ENCODE peak calls at places on chromosomes 11 and 22, in six cellular contexts. V is mammary epithelial cell; A is fibroblast of pulmonary artery; F is naive thymus-derived CD4-positive, alpha-beta T cell; R is GM23248; P is right lobe of liver. Y is an unnamed sample.

GRCh38 chr11:22668005-22668796 is 1.8 kb downstream of the GAS2 start:
- DNase-seq in F (no peak), P (no peak), R (no peak), A (no peak), V (no peak), Y (no peak)

GRCh38 chr22:29043906-29044575 is 17.6 kb downstream of the C22orf31 start:
- DNase-seq in P (no peak), F (no peak), A (peak), R (peak), V (no peak), Y (peak)

GRCh38 chr11:4095509-4096230 is 1.1 kb downstream of the RRM1 start:
- DNase-seq in P (no peak), V (peak), F (no peak), A (peak), R (peak), Y (peak)

GRCh38 chr22:48288541-48288940 is 1526.1 kb downstream of the TBC1D22A start:
- DNase-seq in F (no peak), P (no peak), V (no peak), R (no peak), A (no peak), Y (no peak)

GRCh38 chr22:29509815-29510214 is 29.8 kb downstream of the NEFH start:
- DNase-seq in V (no peak), A (no peak), F (no peak), P (no peak), R (no peak), Y (no peak)

GRCh38 chr22:19943665-19944026 is 2.0 kb upstream of the TXNRD2 start:
- DNase-seq in P (no peak), A (peak), R (peak), V (no peak), F (no peak), Y (no peak)

GRCh38 chr11:12245091-12245490 is 132.3 kb upstream of the PARVA start:
- DNase-seq in R (peak), F (no peak), V (no peak), P (no peak), A (no peak), Y (no peak)

GRCh38 chr11:126426126-126426525 is 70.6 kb downstream of the ST3GAL4 start:
- DNase-seq in R (no peak), P (no peak), F (no peak), A (no peak), V (peak), Y (peak)

GRCh38 chr11:70419307-70420007 is 21.1 kb downstream of the CTTN start:
- DNase-seq in R (no peak), F (no peak), P (no peak), V (no peak), A (no peak), Y (no peak)

GRCh38 chr11:121067453-121067852 is 33.6 kb upstream of the TECTA start:
- DNase-seq in R (no peak), F (no peak), P (no peak), V (no peak), A (no peak), Y (peak)

GRCh38 chr11:119983240-119983732 is 154.6 kb downstream of the TRIM29 start:
- DNase-seq in V (no peak), A (no peak), R (no peak), P (no peak), F (no peak), Y (no peak)

GRCh38 chr11:44775366-44776356 is 48.9 kb downstream of the TSPAN18 start:
- DNase-seq in V (peak), R (peak), F (peak), P (peak), A (peak), Y (peak)

GRCh38 chr11:57786436-57786835 is 24.8 kb downstream of the CTNND1 start:
- DNase-seq in A (no peak), R (no peak), P (no peak), V (no peak), F (no peak), Y (no peak)

GRCh38 chr11:19646921-19647320 is 65.7 kb upstream of the NAV2 start:
- DNase-seq in V (peak), P (no peak), A (peak), F (no peak), R (peak), Y (peak)

GRCh38 chr22:37604875-37605274 is 3.8 kb upstream of the GGA1 start:
- DNase-seq in P (no peak), A (no peak), F (peak), V (no peak), R (no peak), Y (no peak)

GRCh38 chr11:11022126-11022730 is 164.4 kb upstream of the ZBED5 start:
- DNase-seq in V (no peak), R (peak), F (peak), P (no peak), A (peak), Y (peak)

GRCh38 chr11:613369-613968 is 2.3 kb downstream of the IRF7 start:
- DNase-seq in V (peak), P (peak), A (peak), R (no peak), F (peak), Y (peak)

GRCh38 chr11:72395993-72396392 is 38.3 kb downstream of the CLPB start:
- DNase-seq in F (no peak), P (no peak), R (no peak), A (no peak), V (no peak), Y (no peak)

GRCh38 chr11:94885133-94885532 is 88.2 kb downstream of the CWC15 start:
- DNase-seq in F (no peak), R (no peak), A (no peak), P (no peak), V (peak), Y (peak)

GRCh38 chr11:117824571-117825537 is at the start of gene FXYD2:
- DNase-seq in R (no peak), A (peak), F (no peak), V (no peak), P (peak), Y (no peak)

GRCh38 chr11:40037005-40037404 is 1422.4 kb downstream of the LRRC4C start:
- DNase-seq in A (peak), P (no peak), R (no peak), F (no peak), V (no peak), Y (no peak)

GRCh38 chr22:44648085-44648820 is 53.8 kb upstream of the PRR5 start:
- DNase-seq in P (no peak), F (no peak), V (no peak), A (no peak), R (peak), Y (no peak)

GRCh38 chr11:79007811-79008294 is 433.0 kb downstream of the TENM4 start:
- DNase-seq in F (no peak), P (no peak), R (no peak), A (no peak), V (no peak), Y (no peak)

GRCh38 chr11:10455637-10456487 is 798 bp downstream of the AMPD3 start:
- DNase-seq in R (peak), P (no peak), F (peak), V (peak), A (peak), Y (peak)

GRCh38 chr11:121522043-121522941 is 69.5 kb upstream of the SORL1-AS1 start:
- DNase-seq in R (no peak), F (no peak), V (peak), P (no peak), A (no peak), Y (peak)

GRCh38 chr22:46737105-46737975 is 712 bp downstream of the CERK start:
- DNase-seq in V (no peak), R (peak), F (peak), A (peak), P (no peak), Y (peak)

GRCh38 chr22:41535244-41535643 is 9.0 kb downstream of the POLR3H start:
- DNase-seq in R (peak), A (no peak), V (no peak), F (no peak), P (no peak), Y (peak)

GRCh38 chr11:10309163-10310093 is 4.6 kb downstream of the ADM start:
- DNase-seq in A (peak), F (no peak), V (peak), P (peak), R (peak), Y (peak)

GRCh38 chr11:21820176-21820575 is 372.7 kb upstream of the ANO5 start:
- DNase-seq in V (no peak), A (no peak), R (no peak), F (no peak), P (no peak), Y (no peak)

GRCh38 chr22:28867191-28867590 is 16.2 kb upstream of the ZNRF3 start:
- DNase-seq in V (no peak), A (no peak), F (no peak), R (no peak), P (no peak), Y (no peak)

GRCh38 chr11:7548659-7549283 is 35.0 kb downstream of the PPFIBP2 start:
- DNase-seq in P (peak), V (no peak), R (no peak), A (no peak), F (peak), Y (peak)

GRCh38 chr11:116114198-116114651 is 610.0 kb upstream of the CADM1 start:
- DNase-seq in R (no peak), P (no peak), A (no peak), F (no peak), V (no peak), Y (no peak)

GRCh38 chr11:71199226-71199815 is 53.1 kb downstream of the SHANK2 start:
- DNase-seq in P (no peak), R (no peak), V (no peak), A (no peak), F (no peak), Y (no peak)

GRCh38 chr11:44823006-44823405 is 96.2 kb downstream of the TSPAN18 start:
- DNase-seq in A (no peak), R (peak), F (no peak), P (no peak), V (no peak), Y (no peak)

GRCh38 chr11:75826463-75827220 is 11.6 kb downstream of the UVRAG start:
- DNase-seq in V (peak), P (no peak), F (no peak), R (peak), A (peak), Y (no peak)
- H3K4me3 ChIP-seq in V (no peak), P (no peak), F (no peak), R (peak), A (no peak), Y (no peak)

DNA sequence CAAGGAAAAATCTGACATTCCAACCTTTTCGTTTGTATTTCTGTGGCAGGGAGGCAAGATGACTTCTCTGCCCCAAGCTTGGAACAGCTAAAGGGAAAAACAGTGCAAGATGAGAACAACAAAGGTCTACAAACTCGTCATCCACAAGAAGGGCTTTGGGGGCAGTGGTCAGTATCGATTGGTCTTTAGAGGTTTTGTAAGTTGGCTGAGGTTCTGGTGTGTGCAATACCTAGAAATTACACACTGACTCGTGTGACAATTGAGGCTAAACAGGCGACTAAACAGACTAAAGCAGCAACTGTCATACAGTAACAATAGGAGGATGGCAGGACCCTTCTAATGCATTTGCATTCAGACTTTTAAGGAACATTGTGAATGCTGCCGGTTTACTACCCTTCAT is 994 bp downstream of the DEPDC5 start:
- DNase-seq in V (no peak), F (no peak), A (no peak), P (peak), R (no peak), Y (no peak)
- H3K4me3 ChIP-seq in V (peak), F (peak), A (peak), P (peak), R (peak), Y (peak)

GRCh38 chr22:36467946-36468345 is 13.5 kb downstream of the TXN2 start:
- DNase-seq in V (peak), R (peak), P (no peak), F (no peak), A (peak), Y (peak)

GRCh38 chr22:36469094-36469710 is 12.2 kb downstream of the TXN2 start:
- DNase-seq in R (no peak), F (no peak), P (no peak), V (no peak), A (no peak), Y (no peak)

GRCh38 chr22:36466258-36466657 is 15.2 kb downstream of the TXN2 start:
- DNase-seq in R (no peak), F (no peak), V (no peak), A (no peak), P (no peak), Y (no peak)

GRCh38 chr22:36465232-36466021 is 16.0 kb downstream of the TXN2 start:
- DNase-seq in R (peak), V (peak), P (peak), F (no peak), A (peak), Y (peak)

GRCh38 chr22:36467042-36467810 is 14.2 kb downstream of the TXN2 start:
- DNase-seq in R (peak), F (no peak), P (peak), V (peak), A (peak), Y (peak)
- H3K4me3 ChIP-seq in R (no peak), F (no peak), P (no peak), V (no peak), A (peak), Y (peak)

GRCh38 chr11:128482092-128482491 is 105.3 kb downstream of the ETS1 start:
- DNase-seq in A (no peak), V (no peak), P (no peak), R (no peak), F (no peak), Y (no peak)
- H3K4me3 ChIP-seq in A (no peak), V (no peak), P (no peak), R (peak), F (peak), Y (no peak)

DNA sequence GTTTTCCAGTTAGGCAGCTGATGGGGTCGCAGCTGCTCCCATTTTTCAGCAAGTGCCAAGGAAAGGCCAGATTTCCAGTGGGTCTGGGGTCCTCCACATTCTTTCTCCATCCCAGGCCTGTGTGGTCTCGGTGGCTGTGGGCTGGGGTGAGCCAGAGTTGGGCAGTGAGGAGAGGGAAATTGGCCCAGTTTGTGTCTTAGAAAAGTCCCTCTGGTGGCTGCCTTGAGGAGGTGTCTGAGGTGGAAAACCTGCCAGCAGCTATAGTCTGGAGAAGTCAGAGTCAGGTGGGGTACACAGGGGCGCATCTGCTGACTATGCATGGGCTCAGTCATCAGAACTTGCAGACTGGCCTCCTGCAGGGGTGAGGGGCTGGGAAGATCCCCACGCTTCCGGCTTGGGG is 30.5 kb downstream of the MRGPRD start:
- DNase-seq in V (no peak), P (no peak), A (peak), R (peak), F (no peak), Y (peak)
- H3K4me3 ChIP-seq in V (no peak), P (no peak), A (no peak), R (no peak), F (no peak), Y (no peak)

DNA sequence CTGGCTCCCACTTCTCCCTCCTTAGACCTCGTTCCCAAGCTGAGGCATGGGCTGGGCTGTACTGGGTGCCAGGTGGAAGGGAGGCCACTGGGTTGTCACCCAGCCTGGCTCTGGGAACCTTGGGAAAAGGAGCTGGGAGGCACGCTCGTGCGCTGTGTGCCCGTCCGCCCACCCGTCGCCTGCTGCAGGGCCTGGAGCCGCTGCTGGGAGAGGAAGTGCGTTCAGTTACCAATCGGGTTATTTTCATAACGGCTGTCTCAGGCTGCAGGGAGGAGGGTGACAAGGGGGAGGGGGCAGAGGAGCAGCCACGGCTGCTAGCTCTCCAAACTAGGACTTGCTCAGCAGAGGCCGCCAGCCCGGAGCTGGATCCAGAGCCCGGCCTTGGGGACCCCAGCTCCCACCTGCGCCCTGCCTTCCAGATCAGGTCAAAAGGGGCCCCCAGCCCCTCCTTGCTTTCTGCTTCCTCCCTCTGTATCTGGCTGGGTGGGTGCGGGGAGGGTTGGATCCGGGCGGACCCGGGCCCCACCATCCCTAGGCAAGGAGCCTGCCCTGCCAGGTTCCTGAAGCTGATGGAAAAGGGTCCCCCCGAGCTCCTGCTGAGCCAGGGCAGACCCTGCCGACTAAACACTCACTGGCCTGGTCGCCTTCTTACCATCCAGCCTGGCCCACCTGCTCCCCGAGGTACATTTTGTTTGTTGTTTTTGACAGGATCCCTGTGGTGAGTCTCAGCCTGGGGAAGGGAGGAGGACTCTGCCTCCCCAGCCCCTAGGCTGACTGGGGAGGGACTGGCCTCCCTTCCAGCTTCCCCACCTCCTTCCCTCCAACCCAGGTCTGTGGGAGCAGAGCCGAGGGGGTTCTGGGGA is 14.3 kb downstream of the DGKZ start:
- DNase-seq in P (no peak), F (peak), R (peak), V (no peak), A (peak), Y (no peak)
- H3K4me3 ChIP-seq in P (no peak), F (peak), R (peak), V (no peak), A (peak), Y (no peak)

GRCh38 chr11:112634551-112634950 is 326.7 kb upstream of the NCAM1 start:
- DNase-seq in P (no peak), F (no peak), V (no peak), A (no peak), R (peak), Y (no peak)
- H3K4me3 ChIP-seq in P (no peak), F (no peak), V (no peak), A (no peak), R (no peak), Y (no peak)

DNA sequence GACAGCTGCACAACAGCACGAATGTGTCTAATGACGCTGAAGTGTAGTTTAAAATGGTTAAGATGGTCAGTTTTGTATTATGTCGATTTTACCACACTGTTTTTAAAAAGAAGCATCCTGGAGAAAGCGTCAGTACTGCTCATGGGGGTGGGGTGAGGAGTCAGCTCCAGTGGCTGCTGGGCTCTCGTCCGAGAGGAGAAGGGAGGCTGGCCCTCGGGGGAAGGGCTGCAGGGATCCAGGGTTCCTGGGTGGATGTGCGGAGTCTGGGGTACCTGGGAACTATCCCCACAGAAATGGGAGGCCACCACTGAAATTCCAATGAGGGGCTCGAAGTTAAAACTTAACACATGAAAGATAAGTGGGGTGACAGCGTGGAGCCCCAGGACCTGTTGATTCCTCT is 11.9 kb downstream of the C11orf21 start:
- DNase-seq in V (no peak), P (peak), F (no peak), R (no peak), A (no peak), Y (no peak)
- H3K4me3 ChIP-seq in V (no peak), P (no peak), F (no peak), R (no peak), A (no peak), Y (no peak)

Y was measured in PC-3.